ENCODE peak calls at places on chromosomes 6 and 20, in seven cellular contexts. One of them, this sample, is unnamed.

GRCh38 chr6:53065266-53066058 is at the start of gene FBXO9:
- DNase-seq in cardiac fibroblast: no peak
- DNase-seq in ELR: peak
- DNase-seq in neural progenitor cell: peak
- DNase-seq in transverse colon: peak
- DNase-seq in stimulated activated CD4-positive, alpha-beta T cell treated with anti-CD3 and anti-CD28 coated beads, Interleukin-1b, Interleukin-23, amount 100 ng/mL, for 4 hours: peak
- DNase-seq in Daoy: peak
- DNase-seq in this sample: no peak

GRCh38 chr6:392441-393390 is 1.2 kb downstream of the IRF4 start:
- DNase-seq in neural progenitor cell: peak
- DNase-seq in ELR: no peak
- DNase-seq in cardiac fibroblast: peak
- DNase-seq in stimulated activated CD4-positive, alpha-beta T cell treated with anti-CD3 and anti-CD28 coated beads, Interleukin-1b, Interleukin-23, amount 100 ng/mL, for 4 hours: no peak
- DNase-seq in Daoy: no peak
- DNase-seq in transverse colon: no peak
- DNase-seq in this sample: no peak

GRCh38 chr6:109508166-109508860 is 25.3 kb upstream of the ZBTB24 start:
- DNase-seq in ELR: no peak
- DNase-seq in neural progenitor cell: peak
- DNase-seq in Daoy: no peak
- DNase-seq in transverse colon: no peak
- DNase-seq in cardiac fibroblast: peak
- DNase-seq in stimulated activated CD4-positive, alpha-beta T cell treated with anti-CD3 and anti-CD28 coated beads, Interleukin-1b, Interleukin-23, amount 100 ng/mL, for 4 hours: no peak
- DNase-seq in this sample: no peak

GRCh38 chr6:149890629-149891045 is 7.3 kb downstream of the RAET1E start:
- DNase-seq in Daoy: no peak
- DNase-seq in transverse colon: no peak
- DNase-seq in neural progenitor cell: no peak
- DNase-seq in stimulated activated CD4-positive, alpha-beta T cell treated with anti-CD3 and anti-CD28 coated beads, Interleukin-1b, Interleukin-23, amount 100 ng/mL, for 4 hours: no peak
- DNase-seq in ELR: no peak
- DNase-seq in cardiac fibroblast: peak
- DNase-seq in this sample: no peak

GRCh38 chr6:125859691-125860210 is 69.0 kb downstream of the NCOA7 start:
- DNase-seq in cardiac fibroblast: peak
- DNase-seq in transverse colon: no peak
- DNase-seq in neural progenitor cell: no peak
- DNase-seq in Daoy: no peak
- DNase-seq in stimulated activated CD4-positive, alpha-beta T cell treated with anti-CD3 and anti-CD28 coated beads, Interleukin-1b, Interleukin-23, amount 100 ng/mL, for 4 hours: no peak
- DNase-seq in ELR: no peak
- DNase-seq in this sample: no peak

GRCh38 chr6:138818496-138819194 is 22.8 kb downstream of the ECT2L start:
- DNase-seq in neural progenitor cell: no peak
- DNase-seq in transverse colon: no peak
- DNase-seq in stimulated activated CD4-positive, alpha-beta T cell treated with anti-CD3 and anti-CD28 coated beads, Interleukin-1b, Interleukin-23, amount 100 ng/mL, for 4 hours: no peak
- DNase-seq in ELR: no peak
- DNase-seq in cardiac fibroblast: no peak
- DNase-seq in Daoy: no peak
- DNase-seq in this sample: no peak

GRCh38 chr6:157471895-157472686 is 91.1 kb downstream of the ZDHHC14 start:
- DNase-seq in neural progenitor cell: no peak
- DNase-seq in transverse colon: no peak
- DNase-seq in stimulated activated CD4-positive, alpha-beta T cell treated with anti-CD3 and anti-CD28 coated beads, Interleukin-1b, Interleukin-23, amount 100 ng/mL, for 4 hours: no peak
- DNase-seq in cardiac fibroblast: no peak
- DNase-seq in ELR: no peak
- DNase-seq in Daoy: no peak
- DNase-seq in this sample: no peak

GRCh38 chr6:152136449-152136825 is 329.0 kb downstream of the ESR1 start:
- DNase-seq in cardiac fibroblast: peak
- DNase-seq in transverse colon: no peak
- DNase-seq in neural progenitor cell: no peak
- DNase-seq in ELR: no peak
- DNase-seq in stimulated activated CD4-positive, alpha-beta T cell treated with anti-CD3 and anti-CD28 coated beads, Interleukin-1b, Interleukin-23, amount 100 ng/mL, for 4 hours: no peak
- DNase-seq in Daoy: no peak
- DNase-seq in this sample: no peak

GRCh38 chr6:8238772-8239683 is 136.7 kb upstream of the EEF1E1 start:
- DNase-seq in ELR: no peak
- DNase-seq in stimulated activated CD4-positive, alpha-beta T cell treated with anti-CD3 and anti-CD28 coated beads, Interleukin-1b, Interleukin-23, amount 100 ng/mL, for 4 hours: no peak
- DNase-seq in neural progenitor cell: peak
- DNase-seq in cardiac fibroblast: no peak
- DNase-seq in Daoy: no peak
- DNase-seq in transverse colon: no peak
- DNase-seq in this sample: no peak

GRCh38 chr20:50313223-50313820 is 122.7 kb downstream of the CEBPB start:
- DNase-seq in Daoy: peak
- DNase-seq in transverse colon: no peak
- DNase-seq in stimulated activated CD4-positive, alpha-beta T cell treated with anti-CD3 and anti-CD28 coated beads, Interleukin-1b, Interleukin-23, amount 100 ng/mL, for 4 hours: no peak
- DNase-seq in ELR: peak
- DNase-seq in cardiac fibroblast: peak
- DNase-seq in neural progenitor cell: no peak
- DNase-seq in this sample: no peak

GRCh38 chr20:31835554-31835953 is 9.8 kb downstream of the FOXS1 start:
- DNase-seq in transverse colon: no peak
- DNase-seq in ELR: no peak
- DNase-seq in cardiac fibroblast: no peak
- DNase-seq in neural progenitor cell: no peak
- DNase-seq in Daoy: no peak
- DNase-seq in stimulated activated CD4-positive, alpha-beta T cell treated with anti-CD3 and anti-CD28 coated beads, Interleukin-1b, Interleukin-23, amount 100 ng/mL, for 4 hours: no peak
- DNase-seq in this sample: no peak

GRCh38 chr20:37518606-37519507 is 2.2 kb upstream of the NNAT start:
- DNase-seq in Daoy: no peak
- DNase-seq in stimulated activated CD4-positive, alpha-beta T cell treated with anti-CD3 and anti-CD28 coated beads, Interleukin-1b, Interleukin-23, amount 100 ng/mL, for 4 hours: no peak
- DNase-seq in transverse colon: peak
- DNase-seq in ELR: no peak
- DNase-seq in neural progenitor cell: peak
- DNase-seq in cardiac fibroblast: no peak
- DNase-seq in this sample: no peak

GRCh38 chr6:20212392-20213111 is at the start of gene MBOAT1:
- DNase-seq in cardiac fibroblast: peak
- DNase-seq in neural progenitor cell: peak
- DNase-seq in ELR: peak
- DNase-seq in Daoy: peak
- DNase-seq in transverse colon: peak
- DNase-seq in stimulated activated CD4-positive, alpha-beta T cell treated with anti-CD3 and anti-CD28 coated beads, Interleukin-1b, Interleukin-23, amount 100 ng/mL, for 4 hours: peak
- DNase-seq in this sample: peak

This sample was measured in Caki2.